ENCODE peak calls at places on chromosome 12, in six cellular contexts. R is bronchial epithelial cell; L is germinal center; H is breast epithelium; Q is C1 segment of cervical spinal cord; C is CD4-positive, CD25-positive, alpha-beta regulatory T cell. Y is an unnamed sample.

GRCh38 chr12:96752211-96752610 is 154.8 kb upstream of the NEDD1 start:
- DNase-seq in R (peak), L (no peak), H (no peak), Q (no peak), C (no peak), Y (no peak)

GRCh38 chr12:27841392-27841882 is 61.4 kb upstream of the MANSC4 start:
- DNase-seq in R (no peak), L (no peak), H (no peak), Q (no peak), C (no peak), Y (no peak)

GRCh38 chr12:95763809-95764253 is 26.7 kb downstream of the NTN4 start:
- DNase-seq in R (peak), L (no peak), H (no peak), Q (no peak), C (no peak), Y (no peak)

GRCh38 chr12:67067453-67068203 is 201.5 kb upstream of the CAND1 start:
- DNase-seq in R (peak), L (no peak), H (no peak), Q (no peak), C (no peak), Y (no peak)

GRCh38 chr12:1496162-1496925 is 98.0 kb downstream of the FBXL14 start:
- DNase-seq in R (no peak), L (no peak), H (no peak), Q (no peak), C (no peak), Y (no peak)

GRCh38 chr12:109440851-109441490 is 36.1 kb downstream of the KCTD10 start:
- DNase-seq in R (no peak), L (no peak), H (no peak), Q (no peak), C (no peak), Y (no peak)

GRCh38 chr12:93946542-93947150 is 201.7 kb upstream of the PLXNC1 start:
- DNase-seq in R (peak), L (no peak), H (no peak), Q (no peak), C (no peak), Y (no peak)

GRCh38 chr12:120249875-120250795 is 15.4 kb downstream of the PXN start:
- DNase-seq in R (no peak), L (no peak), H (no peak), Q (peak), C (peak), Y (peak)

GRCh38 chr12:51368640-51369517 is 22.3 kb downstream of the GALNT6 start:
- DNase-seq in R (no peak), L (peak), H (no peak), Q (no peak), C (peak), Y (peak)